ENCODE peak calls at places on chromosomes 12 and 14, in eight cellular contexts. L is ovary, K is right lobe of liver, V is dorsolateral prefrontal cortex, E is lower lobe of right lung, T is tibial artery, O is SJCRH30, Q is hepatocyte. P is an unnamed sample.

GRCh38 chr12:85280984-85281946 is 1.2 kb downstream of the ALX1 start:
- DNase-seq in K (no peak), O (no peak), V (no peak), Q (no peak), E (no peak), L (no peak), T (no peak), P (no peak)

GRCh38 chr14:55884819-55885218 is 233.4 kb upstream of the PELI2 start:
- DNase-seq in V (no peak), K (no peak), Q (peak; percentile 8), T (no peak), L (no peak), E (no peak), O (no peak), P (no peak)

GRCh38 chr14:81673930-81674329 is 140.3 kb upstream of the SEL1L start:
- DNase-seq in Q (no peak), V (no peak), E (no peak), O (no peak), T (no peak), K (no peak), L (no peak), P (no peak)

GRCh38 chr12:109458771-109459208 is 18.3 kb downstream of the KCTD10 start:
- DNase-seq in E (no peak), L (no peak), V (no peak), Q (no peak), K (no peak), O (no peak), T (no peak), P (no peak)

GRCh38 chr14:100446572-100446971 is 123.4 kb downstream of the SLC25A47 start:
- DNase-seq in V (no peak), Q (no peak), O (no peak), E (no peak), T (no peak), K (no peak), L (no peak), P (peak; percentile 35)

GRCh38 chr12:94041833-94042232 is 106.5 kb upstream of the PLXNC1 start:
- DNase-seq in O (no peak), Q (no peak), V (no peak), K (no peak), T (no peak), E (no peak), L (no peak), P (no peak)

GRCh38 chr12:53052419-53053222 is 2.8 kb downstream of the TNS2 start:
- DNase-seq in T (peak; percentile 98), V (peak; percentile 91), Q (peak; percentile 65), O (peak; percentile 63), E (peak; percentile 85), L (peak; percentile 96), K (peak; percentile 97), P (no peak)

GRCh38 chr12:110312581-110313360 is 31.7 kb downstream of the ATP2A2 start:
- DNase-seq in O (no peak), Q (no peak), E (no peak), L (no peak), K (no peak), T (no peak), V (no peak), P (peak; percentile 84)

GRCh38 chr12:98870521-98870920 is 225.4 kb downstream of the APAF1 start:
- DNase-seq in K (no peak), T (no peak), V (peak; percentile 70), Q (no peak), L (no peak), E (no peak), O (no peak), P (no peak)

GRCh38 chr14:22375321-22375930 is 213.6 kb downstream of the DAD1 start:
- DNase-seq in V (no peak), E (no peak), T (no peak), L (no peak), O (no peak), K (no peak), Q (peak; percentile 71), P (peak; percentile 64)

GRCh38 chr12:95836630-95837239 is 22.0 kb upstream of the SNRPF start:
- DNase-seq in T (no peak), V (no peak), K (no peak), Q (no peak), O (no peak), L (no peak), E (no peak), P (no peak)
- H3K27ac ChIP-seq in T (no peak overlapping the region), V (no peak overlapping the region), K (no peak overlapping the region), Q (no peak overlapping the region), O (no peak overlapping the region), L (no peak overlapping the region), E (no peak overlapping the region), P (no peak overlapping the region)

GRCh38 chr14:20427231-20428009 is 8.5 kb downstream of the KLHL33 start:
- DNase-seq in T (no peak), Q (peak; percentile 61), L (no peak), O (no peak), E (no peak), K (no peak), V (no peak), P (no peak)

GRCh38 chr14:20422886-20423285 is 9.6 kb upstream of the TEP1 start:
- DNase-seq in L (no peak), Q (no peak), T (no peak), E (no peak), K (no peak), O (no peak), V (no peak), P (no peak)

GRCh38 chr14:20429801-20430669 is 5.9 kb downstream of the KLHL33 start:
- DNase-seq in Q (no peak), L (no peak), E (no peak), V (peak; percentile 58), K (no peak), O (no peak), T (no peak), P (no peak)

GRCh38 chr14:20428802-20429201 is 7.2 kb downstream of the KLHL33 start:
- DNase-seq in Q (no peak), L (no peak), E (no peak), O (no peak), T (no peak), V (no peak), K (no peak), P (no peak)

GRCh38 chr14:20428010-20428365 is 8.0 kb downstream of the KLHL33 start:
- DNase-seq in O (no peak), L (no peak), E (no peak), Q (no peak), T (no peak), K (no peak), V (no peak), P (no peak)
- H3K27ac ChIP-seq in O (no peak overlapping the region), L (no peak overlapping the region), E (no peak overlapping the region), Q (peak overlapping the region; percentile 85), T (no peak overlapping the region), K (no peak overlapping the region), V (peak overlapping the region; percentile 53), P (no peak overlapping the region)

GRCh38 chr14:40269436-40269835 is 837.2 kb upstream of the FBXO33 start:
- DNase-seq in O (no peak), V (no peak), E (no peak), Q (no peak), K (no peak), T (no peak), L (no peak), P (no peak)

GRCh38 chr14:40271480-40271879 is 839.2 kb upstream of the FBXO33 start:
- DNase-seq in T (no peak), L (no peak), E (no peak), Q (no peak), V (no peak), K (no peak), O (no peak), P (no peak)

GRCh38 chr14:40268236-40268635 is 836.0 kb upstream of the FBXO33 start:
- DNase-seq in T (no peak), E (no peak), O (no peak), K (no peak), V (no peak), Q (no peak), L (no peak), P (no peak)

DNA sequence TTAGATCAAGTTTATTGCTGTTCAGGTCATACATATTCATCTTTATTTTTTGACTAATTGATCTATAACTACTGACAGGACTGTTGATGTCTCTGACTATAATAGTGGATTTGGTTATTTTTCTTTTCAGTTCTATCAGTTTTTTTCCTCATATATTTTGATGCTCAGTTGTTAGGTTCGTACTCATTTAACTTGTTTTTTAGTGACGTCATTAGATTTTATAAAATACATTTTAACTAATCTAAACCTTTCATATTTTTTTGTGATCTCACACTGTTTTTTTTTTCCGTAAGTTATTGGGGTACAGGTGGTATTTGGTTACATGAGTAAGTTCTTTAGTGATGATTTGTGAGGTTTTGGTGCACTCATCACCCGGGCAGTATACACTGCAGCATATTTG is 841.2 kb upstream of the FBXO33 start:
- DNase-seq in L (no peak), T (no peak), V (no peak), E (no peak), Q (no peak), K (no peak), O (no peak), P (no peak)
- H3K27ac ChIP-seq in L (no peak overlapping the region), T (no peak overlapping the region), V (no peak overlapping the region), E (no peak overlapping the region), Q (no peak overlapping the region), K (no peak overlapping the region), O (no peak overlapping the region), P (no peak overlapping the region)

DNA sequence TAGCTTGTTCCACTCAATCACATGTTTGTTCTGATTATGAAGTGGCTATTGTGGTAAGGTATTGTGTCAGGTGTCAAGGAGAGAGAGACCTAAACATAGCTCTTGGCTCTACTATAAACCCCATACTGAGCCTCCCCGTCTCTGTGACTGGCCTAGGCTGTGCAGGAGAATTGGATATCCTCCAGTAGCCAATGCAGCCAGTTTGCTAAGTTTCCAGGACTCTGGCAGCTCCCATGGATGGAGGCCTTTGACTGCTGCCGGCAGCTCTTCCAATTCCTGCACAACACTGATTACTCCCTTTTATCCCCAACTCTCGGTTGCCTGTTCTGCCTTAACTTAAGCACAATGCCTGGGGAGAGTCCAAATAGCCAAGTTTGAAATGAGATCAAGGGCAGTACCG is 59.3 kb downstream of the ABCC9 start:
- DNase-seq in Q (no peak), O (no peak), E (no peak), T (no peak), L (peak; percentile 18), K (peak; percentile 78), V (no peak), P (peak; percentile 1)
- H3K27ac ChIP-seq in Q (no peak overlapping the region), O (no peak overlapping the region), E (no peak overlapping the region), T (no peak overlapping the region), L (no peak overlapping the region), K (peak overlapping the region; percentile 7), V (no peak overlapping the region), P (no peak overlapping the region)

DNA sequence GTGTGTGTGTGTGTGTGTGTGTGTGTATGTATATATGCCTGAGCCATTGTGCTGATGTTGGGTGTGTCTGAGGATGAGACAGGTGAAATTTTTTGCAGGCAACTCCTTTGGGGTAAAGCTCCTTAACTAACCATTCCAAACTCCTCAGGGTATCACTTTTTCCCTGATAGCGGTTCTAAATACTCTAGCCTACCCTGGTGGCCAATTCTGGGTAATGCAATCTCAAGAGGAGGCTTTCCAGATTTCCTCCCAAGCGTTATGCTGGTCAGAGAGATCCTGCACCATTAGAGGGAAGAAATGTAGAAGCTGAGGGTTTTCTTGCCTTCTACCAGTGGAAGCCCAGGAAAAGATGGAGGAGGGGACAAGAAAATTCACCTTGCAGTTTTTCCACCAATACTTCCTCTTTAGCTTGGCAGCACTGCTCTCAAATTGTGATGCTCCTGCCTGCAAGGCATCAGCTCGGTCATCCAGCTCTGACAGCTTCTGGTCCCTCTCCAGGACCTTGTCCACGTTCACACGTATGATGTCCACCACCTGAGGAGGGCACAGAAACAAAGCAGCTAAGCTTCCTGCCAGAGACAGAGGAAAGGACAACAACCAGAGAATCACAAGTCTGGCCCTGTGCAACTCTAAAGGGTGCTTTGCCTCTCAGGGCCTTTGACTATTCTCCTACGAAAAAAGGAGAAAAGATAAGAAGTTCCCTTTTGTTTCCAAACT is 4.9 kb downstream of the VAMP1 start:
- DNase-seq in E (no peak), Q (peak; percentile 82), O (peak; percentile 46), L (no peak), K (no peak), T (no peak), V (no peak), P (peak; percentile 79)
- H3K27ac ChIP-seq in E (no peak overlapping the region), Q (no peak overlapping the region), O (no peak overlapping the region), L (no peak overlapping the region), K (no peak overlapping the region), T (peak overlapping the region; percentile 30), V (peak overlapping the region; percentile 62), P (no peak overlapping the region)

P was measured in cardiac muscle cell.